ENCODE peak calls at places on chromosomes 3 and 15, in ten cellular contexts. J is body of pancreas; F is osteocyte; P is upper lobe of right lung; R is cardiac muscle cell; I is CD4-positive, alpha-beta T cell; M is epithelial cell of esophagus; K is H9; V is HFFc6; E is Peyer's patch. B is an unnamed sample.
A peak's percentile ranks its signal among the peaks of the same experiment; 100 is the strongest.

GRCh38 chr3:72811551-72811950 is 36.7 kb downstream of the SHQ1 start:
- DNase-seq in J (no peak), F (no peak), P (no peak), R (no peak), I (no peak), M (no peak), K (no peak), V (no peak), E (no peak), B (no peak)

GRCh38 chr3:178076718-178077117 is 459.5 kb upstream of the KCNMB2 start:
- DNase-seq in J (no peak), F (no peak), P (no peak), R (no peak), I (no peak), M (no peak), K (no peak), V (no peak), E (no peak), B (no peak)

GRCh38 chr15:81939604-81940440 is 106.0 kb downstream of the MEX3B start:
- DNase-seq in J (no peak), F (no peak), P (no peak), R (no peak), I (no peak), M (peak; percentile 58), K (no peak), V (peak; percentile 46), E (no peak), B (no peak)

GRCh38 chr15:88681610-88682221 is 42.9 kb downstream of the ISG20 start:
- DNase-seq in J (peak; percentile 67), F (no peak), P (no peak), R (no peak), I (no peak), M (no peak), K (no peak), V (no peak), E (no peak), B (no peak)

GRCh38 chr15:80710635-80711553 is 15.8 kb downstream of the ABHD17C start:
- DNase-seq in J (no peak), F (no peak), P (no peak), R (no peak), I (no peak), M (peak; percentile 49), K (no peak), V (peak; percentile 18), E (no peak), B (no peak)

GRCh38 chr3:5806192-5806591 is 618.7 kb downstream of the EDEM1 start:
- DNase-seq in J (no peak), F (no peak), P (no peak), R (peak; percentile 25), I (no peak), M (no peak), K (peak; percentile 33), V (no peak), E (no peak), B (no peak)

GRCh38 chr15:42404461-42405235 is 45.3 kb downstream of the CAPN3 start:
- DNase-seq in J (no peak), F (no peak), P (no peak), R (no peak), I (no peak), M (no peak), K (no peak), V (no peak), E (no peak), B (no peak)

GRCh38 chr3:177905173-177905894 is 630.9 kb upstream of the KCNMB2 start:
- DNase-seq in J (no peak), F (no peak), P (no peak), R (no peak), I (no peak), M (no peak), K (no peak), V (peak; percentile 83), E (no peak), B (no peak)

GRCh38 chr3:87691109-87691508 is 367.7 kb downstream of the CGGBP1 start:
- DNase-seq in J (no peak), F (no peak), P (no peak), R (no peak), I (no peak), M (peak; percentile 76), K (no peak), V (peak; percentile 24), E (no peak), B (no peak)

GRCh38 chr3:49868951-49869454 is 703 bp downstream of the CAMKV start:
- DNase-seq in J (no peak), F (no peak), P (no peak), R (no peak), I (no peak), M (no peak), K (peak; percentile 69), V (no peak), E (no peak), B (no peak)

GRCh38 chr3:117035785-117036184 is 326.2 kb downstream of the TUSC7 start:
- DNase-seq in J (no peak), F (no peak), P (no peak), R (no peak), I (no peak), M (no peak), K (peak; percentile 47), V (no peak), E (no peak), B (no peak)

GRCh38 chr3:48468329-48468731 is 21.8 kb downstream of the ATRIP start:
- DNase-seq in J (peak; percentile 80), F (no peak), P (no peak), R (no peak), I (no peak), M (no peak), K (no peak), V (no peak), E (peak; percentile 79), B (no peak)

GRCh38 chr3:57756528-57757401 is 656 bp downstream of the SLMAP start:
- DNase-seq in J (peak; percentile 44), F (no peak), P (peak; percentile 75), R (peak; percentile 38), I (peak; percentile 16), M (peak; percentile 68), K (peak; percentile 33), V (peak; percentile 63), E (peak; percentile 69), B (no peak)

DNA sequence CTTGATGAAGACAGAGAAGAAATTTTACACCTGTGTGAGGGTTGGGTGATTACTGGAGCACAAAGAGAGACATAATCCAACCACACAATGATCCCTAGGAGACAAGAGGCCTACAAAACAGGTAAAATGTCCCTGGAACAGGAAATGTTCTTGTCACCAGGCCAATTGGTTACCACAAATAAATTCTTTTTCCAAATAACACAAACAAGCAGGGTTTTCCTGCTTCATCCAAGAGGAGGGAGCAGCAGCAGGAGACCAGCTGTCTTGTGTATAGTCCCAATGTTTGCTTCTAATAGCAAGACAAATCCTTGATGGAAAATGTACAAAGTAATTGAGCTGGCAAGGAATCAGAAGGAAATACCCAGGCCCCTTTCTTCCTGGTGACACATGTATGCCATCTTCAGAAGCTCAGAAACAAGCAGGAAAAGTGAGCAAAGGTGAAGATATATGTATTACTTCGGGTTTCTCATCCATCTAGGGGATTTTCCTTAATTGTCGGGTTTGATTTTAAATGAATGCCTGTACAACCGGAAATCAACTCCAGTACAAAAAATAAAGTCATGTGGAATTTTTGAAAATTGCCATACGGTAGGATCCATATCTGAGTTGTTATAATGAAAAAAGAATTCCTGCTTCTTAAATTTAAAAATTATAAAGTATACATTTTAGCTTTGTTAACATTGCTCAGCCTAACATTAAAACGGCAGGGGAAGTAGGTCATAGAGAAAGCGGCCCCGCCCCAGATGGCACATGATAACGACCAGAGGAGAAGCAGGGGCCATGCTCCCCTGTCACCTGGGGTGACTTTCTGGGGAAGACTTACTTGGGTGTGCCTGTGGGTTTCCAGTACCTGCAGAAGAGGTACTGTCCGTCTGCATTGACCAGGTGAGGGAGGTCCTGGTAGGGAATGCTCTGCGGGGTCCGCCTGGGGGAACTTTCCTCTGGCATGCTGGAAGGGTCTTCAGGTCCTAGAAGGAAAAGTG is 1.2 kb downstream of the MGLL start:
- DNase-seq in J (peak; percentile 28), F (no peak), P (peak; percentile 72), R (no peak), I (no peak), M (no peak), K (no peak), V (no peak), E (peak; percentile 71), B (no peak)
- TF ChIP-seq CTCF in J (no peak), F (no peak), P (no peak), R (no peak), I (no peak), M (no peak), K (no peak), V (no peak), E (no peak), B (no peak)

GRCh38 chr15:78234515-78235040 is at the start of gene ACSBG1:
- DNase-seq in J (no peak), F (no peak), P (no peak), R (no peak), I (no peak), M (no peak), K (peak; percentile 58), V (no peak), E (no peak), B (no peak)
- TF ChIP-seq CTCF in J (no peak), F (no peak), P (no peak), R (no peak), I (no peak), M (no peak), K (no peak), V (no peak), E (no peak), B (no peak)

DNA sequence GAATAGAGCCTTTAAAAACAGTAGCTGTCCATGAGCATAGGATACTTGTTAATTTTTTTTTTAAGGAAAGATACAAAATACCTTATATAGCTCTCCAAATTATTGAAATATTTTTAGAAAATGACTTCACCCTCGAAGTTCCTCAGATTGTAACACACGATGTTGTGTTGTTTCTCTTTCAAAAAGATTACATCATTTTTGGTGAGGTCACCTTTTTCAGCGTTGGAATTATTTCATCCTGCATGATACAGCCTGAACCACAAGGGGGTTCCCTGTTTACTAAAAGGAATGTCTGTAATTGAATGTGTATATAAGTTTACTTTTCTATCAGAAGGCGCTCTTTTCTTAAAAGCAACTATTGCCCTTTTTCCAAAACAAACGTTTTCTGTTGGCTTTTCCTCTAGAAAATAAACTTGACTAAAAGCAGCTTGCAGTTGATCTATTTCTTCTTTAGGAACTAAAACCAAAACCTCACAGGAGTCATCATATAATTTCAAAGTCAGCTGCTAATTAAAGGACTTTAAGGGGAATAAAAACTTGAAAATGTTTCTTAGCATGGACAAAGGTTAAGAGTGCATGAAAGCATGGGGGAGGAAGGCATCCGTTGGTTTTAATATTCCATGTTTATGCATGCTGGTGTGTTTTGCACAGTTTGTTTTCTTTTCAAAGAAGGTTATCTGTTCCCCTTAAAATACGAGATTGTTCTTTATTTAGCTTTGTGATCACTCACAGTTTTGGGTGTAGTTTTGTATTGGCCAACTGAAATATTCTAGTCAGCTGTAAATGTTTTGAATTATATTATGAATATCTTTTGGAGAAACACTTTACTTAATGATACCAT is 29.4 kb downstream of the LYSMD4 start:
- DNase-seq in J (peak; percentile 61), F (no peak), P (no peak), R (peak; percentile 54), I (no peak), M (peak; percentile 92), K (no peak), V (peak; percentile 88), E (no peak), B (no peak)
- TF ChIP-seq CTCF in J (no peak), F (peak; percentile 59), P (peak; percentile 72), R (peak; percentile 69), I (no peak), M (peak; percentile 70), K (peak; percentile 60), V (peak; percentile 70), E (peak; percentile 76), B (peak; percentile 15)

DNA sequence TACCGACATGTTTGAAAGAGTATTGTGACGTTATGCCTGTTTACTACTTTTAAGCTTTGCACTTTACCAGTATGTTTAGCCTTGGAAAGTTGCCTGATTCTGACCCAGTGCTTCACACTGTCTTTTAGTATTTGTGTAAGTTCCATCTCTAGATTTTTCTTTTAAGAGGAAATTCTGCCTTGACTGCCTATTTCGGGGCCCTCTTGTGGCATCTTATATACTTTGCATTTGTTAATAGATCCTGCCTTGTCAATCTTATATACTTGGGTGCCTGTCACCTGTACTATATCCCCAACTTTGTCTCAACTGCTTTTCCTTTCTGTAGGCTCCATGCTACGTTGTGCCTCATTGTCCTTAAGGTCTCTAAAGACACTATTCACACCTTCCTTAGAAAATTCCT is 244.6 kb downstream of the STXBP5L start:
- DNase-seq in J (no peak), F (no peak), P (no peak), R (no peak), I (no peak), M (peak; percentile 25), K (no peak), V (peak; percentile 35), E (no peak), B (no peak)
- TF ChIP-seq CTCF in J (no peak), F (peak; percentile 35), P (no peak), R (peak; percentile 19), I (no peak), M (peak; percentile 34), K (peak; percentile 53), V (peak; percentile 74), E (no peak), B (no peak)